ENCODE peak calls at places on chromosomes 5 and 9, in eight cellular contexts. B is fibroblast of lung; X is upper lobe of right lung; N is HepG2; Q is uterus; C is heart right ventricle; J is CD4-positive, CD25-positive, alpha-beta regulatory T cell; D is PC-9. T is an unnamed sample. For H3K4me1, H3K9me3 and H3K36me3, the result is how much of the 10 kb centered on the place peaks cover.

GRCh38 chr5:14234204-14234603 is 91.1 kb downstream of the TRIO start:
- DNase-seq in X (no peak), C (no peak), Q (no peak), B (no peak), N (peak), D (peak), J (no peak), T (no peak)

GRCh38 chr5:108655750-108656450 is 91.8 kb upstream of the FER start:
- DNase-seq in J (no peak), X (no peak), Q (no peak), D (peak), B (peak), C (no peak), N (no peak), T (no peak)

GRCh38 chr5:1184481-1184880 is 16.9 kb upstream of the SLC6A19 start:
- DNase-seq in D (no peak), C (no peak), J (no peak), B (no peak), N (no peak), Q (no peak), X (no peak), T (no peak)

GRCh38 chr5:34826347-34826746 is 12.6 kb upstream of the TTC23L start:
- DNase-seq in Q (no peak), N (no peak), C (no peak), X (no peak), D (no peak), J (no peak), B (no peak), T (no peak)

GRCh38 chr5:129122560-129122959 is 28.0 kb downstream of the ISOC1 start:
- DNase-seq in J (no peak), B (no peak), D (no peak), C (no peak), X (no peak), Q (no peak), N (no peak), T (no peak)

GRCh38 chr9:115590016-115590415 is 472.1 kb upstream of the TNC start:
- DNase-seq in D (peak), N (no peak), B (peak), J (no peak), X (no peak), Q (peak), C (no peak), T (no peak)

GRCh38 chr5:142650881-142651280 is 35.0 kb downstream of the FGF1 start:
- DNase-seq in B (no peak), N (no peak), X (no peak), J (no peak), Q (no peak), D (no peak), C (no peak), T (no peak)

GRCh38 chr9:26264709-26265601 is 586.7 kb upstream of the TUSC1 start:
- DNase-seq in Q (no peak), X (no peak), J (no peak), B (peak), C (no peak), N (no peak), D (peak), T (no peak)

GRCh38 chr9:37944671-37945481 is 40.9 kb upstream of the SLC25A51 start:
- DNase-seq in C (no peak), J (no peak), X (no peak), D (peak), B (no peak), Q (no peak), N (no peak), T (no peak)

GRCh38 chr9:71781391-71781790 is 13.1 kb upstream of the CEMIP2 start:
- DNase-seq in Q (no peak), B (no peak), N (no peak), D (no peak), J (no peak), C (no peak), X (no peak), T (no peak)

GRCh38 chr9:82939451-82939850 is 123.5 kb downstream of the RASEF start:
- DNase-seq in J (no peak), Q (no peak), B (no peak), D (peak), N (no peak), C (no peak), X (no peak), T (no peak)

GRCh38 chr9:89052470-89053097 is 61.3 kb downstream of the S1PR3 start:
- DNase-seq in D (no peak), C (no peak), N (no peak), B (peak), J (no peak), Q (no peak), X (no peak), T (no peak)

GRCh38 chr5:79750611-79751510 is 61.2 kb downstream of the CMYA5 start:
- DNase-seq in D (no peak), C (no peak), N (no peak), J (no peak), X (no peak), Q (no peak), B (no peak), T (peak)

GRCh38 chr5:122532035-122532434 is 220.0 kb downstream of the SNCAIP start:
- DNase-seq in D (no peak), X (no peak), J (no peak), N (no peak), Q (no peak), C (no peak), B (peak), T (no peak)

GRCh38 chr9:26656003-26656940 is 236.3 kb downstream of the CAAP1 start:
- DNase-seq in C (no peak), N (peak), X (no peak), D (no peak), Q (no peak), J (no peak), B (peak), T (peak)

GRCh38 chr9:95429096-95429495 is 87.7 kb downstream of the PTCH1 start:
- DNase-seq in N (no peak), Q (no peak), D (no peak), X (no peak), C (no peak), J (no peak), B (no peak), T (no peak)

GRCh38 chr9:15142903-15143534 is 164.0 kb downstream of the TTC39B start:
- DNase-seq in D (peak), B (peak), J (no peak), C (no peak), N (peak), X (no peak), Q (no peak), T (no peak)

GRCh38 chr5:135566422-135567416 is 12.1 kb downstream of the CXCL14 start:
- DNase-seq in D (no peak), X (no peak), J (no peak), C (no peak), N (no peak), B (no peak), Q (no peak), T (no peak)

GRCh38 chr9:4299006-4299795 is 667 bp downstream of the GLIS3 start:
- DNase-seq in D (peak), B (peak), N (no peak), Q (peak), X (peak), J (no peak), C (peak), T (peak)

GRCh38 chr5:142981886-142982820 is 212.0 kb downstream of the ARHGAP26 start:
- DNase-seq in C (peak), J (no peak), B (peak), N (peak), D (peak), Q (peak), X (peak), T (no peak)

GRCh38 chr5:157596449-157596848 is 20.9 kb upstream of the ADAM19 start:
- DNase-seq in Q (no peak), C (no peak), X (no peak), N (no peak), J (no peak), B (no peak), D (no peak), T (no peak)

GRCh38 chr5:167285591-167285990 is 1005.9 kb upstream of the WWC1 start:
- DNase-seq in Q (no peak), C (no peak), B (peak), N (no peak), J (no peak), X (no peak), D (no peak), T (no peak)

GRCh38 chr5:35745666-35746065 is 111.0 kb upstream of the IL7R start:
- DNase-seq in C (no peak), J (no peak), X (no peak), N (no peak), B (no peak), D (no peak), Q (no peak), T (no peak)

GRCh38 chr9:14277761-14278160 is 36.2 kb downstream of the NFIB start:
- DNase-seq in X (no peak), J (no peak), C (no peak), N (no peak), D (no peak), B (no peak), Q (no peak), T (no peak)

GRCh38 chr5:175701797-175702196 is 43.9 kb downstream of the HRH2 start:
- DNase-seq in X (peak), Q (no peak), J (no peak), B (no peak), C (no peak), D (no peak), N (no peak), T (no peak)

GRCh38 chr9:4262735-4263141 is 37.1 kb downstream of the GLIS3 start:
- DNase-seq in Q (no peak), B (peak), N (peak), C (no peak), X (no peak), D (peak), J (no peak), T (no peak)

GRCh38 chr5:79984363-79984762 is 6.7 kb downstream of the MTX3 start:
- DNase-seq in Q (no peak), X (no peak), B (no peak), J (no peak), C (no peak), D (no peak), N (no peak), T (no peak)

GRCh38 chr9:5549671-5550650 is 39.6 kb downstream of the PDCD1LG2 start:
- DNase-seq in D (peak), X (no peak), B (peak), Q (no peak), N (no peak), J (no peak), C (no peak), T (no peak)

GRCh38 chr5:95777441-95777840 is 45.1 kb downstream of the GLRX start:
- DNase-seq in D (no peak), N (no peak), J (no peak), B (no peak), X (no peak), Q (no peak), C (no peak), T (no peak)

GRCh38 chr9:90420714-90421513 is 221.7 kb downstream of the DIRAS2 start:
- DNase-seq in X (no peak), Q (no peak), B (peak), D (no peak), N (no peak), C (no peak), J (no peak), T (no peak)

GRCh38 chr9:99257723-99258364 is 35.8 kb downstream of the SEC61B start:
- DNase-seq in X (no peak), B (no peak), J (no peak), D (no peak), Q (no peak), N (no peak), C (no peak), T (no peak)

GRCh38 chr5:109155625-109156024 is 254.1 kb downstream of the PJA2 start:
- DNase-seq in B (no peak), J (no peak), Q (no peak), D (no peak), C (no peak), X (no peak), N (no peak), T (no peak)

GRCh38 chr9:133517711-133518110 is 7.0 kb downstream of the MYMK start:
- DNase-seq in B (no peak), J (no peak), D (no peak), X (no peak), C (no peak), Q (no peak), N (no peak), T (no peak)

GRCh38 chr5:77379558-77380061 is 112.5 kb downstream of the WDR41 start:
- DNase-seq in Q (no peak), J (no peak), C (no peak), X (no peak), N (no peak), B (no peak), D (no peak), T (no peak)

GRCh38 chr5:135458921-135459331 is 6.8 kb upstream of the TIFAB start:
- DNase-seq in J (no peak), Q (no peak), N (no peak), C (no peak), X (peak), D (peak), B (peak), T (no peak)

GRCh38 chr5:62281411-62281810 is 24.6 kb upstream of the KIF2A start:
- DNase-seq in J (no peak), X (no peak), B (no peak), C (no peak), D (no peak), N (no peak), Q (no peak), T (no peak)

GRCh38 chr5:61286446-61287132 is 45.5 kb upstream of the ZSWIM6 start:
- DNase-seq in N (no peak), X (no peak), B (peak), J (no peak), C (no peak), D (peak), Q (no peak), T (no peak)

GRCh38 chr5:73448451-73449136 is at the start of gene FOXD1:
- DNase-seq in J (no peak), Q (peak), D (no peak), C (peak), X (peak), N (peak), B (peak), T (peak)

GRCh38 chr9:15293727-15294405 is 13.2 kb downstream of the TTC39B start:
- DNase-seq in N (no peak), C (no peak), J (no peak), B (peak), X (no peak), Q (peak), D (no peak), T (no peak)

GRCh38 chr9:134188421-134189166 is 24.2 kb upstream of the RNU6ATAC start:
- DNase-seq in Q (no peak), X (peak), C (no peak), N (no peak), J (no peak), B (no peak), D (no peak), T (no peak)

GRCh38 chr9:127166651-127167524 is 44.5 kb upstream of the ANGPTL2 start:
- DNase-seq in J (no peak), B (peak), D (peak), X (peak), Q (peak), N (no peak), C (no peak), T (no peak)

GRCh38 chr9:127168756-127169506 is 46.5 kb upstream of the ANGPTL2 start:
- DNase-seq in Q (peak), B (no peak), J (no peak), D (no peak), X (no peak), N (no peak), C (no peak), T (no peak)

GRCh38 chr9:127169507-127169883 is 47.1 kb upstream of the ANGPTL2 start:
- DNase-seq in J (no peak), C (no peak), N (no peak), X (no peak), D (no peak), Q (no peak), B (no peak), T (no peak)

GRCh38 chr9:127166111-127166510 is 43.7 kb upstream of the ANGPTL2 start:
- DNase-seq in D (no peak), N (no peak), X (no peak), B (no peak), Q (no peak), C (no peak), J (no peak), T (no peak)

GRCh38 chr9:127167560-127168326 is 45.3 kb upstream of the ANGPTL2 start:
- DNase-seq in J (no peak), X (no peak), D (no peak), N (no peak), Q (peak), C (no peak), B (no peak), T (no peak)
- H3K4me1 ChIP-seq in J (under half), X (under half), D (under half), N (under half), Q (under half), C (under half), B (under half), T (under half)

DNA sequence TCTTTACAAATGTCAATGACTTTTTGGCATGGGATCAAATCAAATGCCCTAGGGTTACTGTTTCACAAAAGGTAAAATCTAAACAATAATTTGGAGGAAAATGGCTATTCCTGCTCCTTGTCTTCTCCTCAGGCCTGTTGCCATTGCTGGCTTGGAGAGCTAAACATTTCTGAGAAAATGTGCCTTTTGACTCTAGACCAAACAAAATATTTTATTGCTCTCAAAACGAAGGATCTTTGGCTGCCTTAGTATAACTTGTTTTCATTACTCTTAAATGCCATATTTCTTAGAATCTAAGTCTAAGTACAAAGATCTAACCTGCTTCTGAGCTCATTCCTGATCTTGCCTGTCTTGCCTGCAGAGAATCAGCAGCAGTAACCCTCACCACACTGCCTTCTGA is 116.6 kb downstream of the MUSK start:
- DNase-seq in D (no peak), C (no peak), Q (no peak), B (no peak), X (no peak), N (no peak), J (no peak), T (no peak)
- H3K9me3 ChIP-seq in D (under half), C (under half), Q (under half), B (under half), X (under half), N (under half), J (under half), T (under half)

GRCh38 chr9:96771124-96771523 is 6.8 kb downstream of the ZNF510 start:
- DNase-seq in B (no peak), Q (no peak), X (no peak), N (no peak), C (no peak), D (no peak), J (no peak), T (no peak)
- H3K36me3 ChIP-seq in B (under half), Q (under half), X (half or more), N (under half), C (half or more), D (half or more), J (half or more), T (under half)

GRCh38 chr9:708182-708555 is 133.3 kb upstream of the DMRT1 start:
- DNase-seq in X (no peak), N (no peak), B (no peak), J (no peak), D (no peak), C (no peak), Q (no peak), T (no peak)
- H3K4me1 ChIP-seq in X (under half), N (half or more), B (under half), J (under half), D (under half), C (under half), Q (under half), T (under half)

GRCh38 chr5:2669913-2670312 is 81.6 kb downstream of the IRX2 start:
- DNase-seq in N (no peak), X (no peak), C (no peak), J (no peak), B (no peak), D (no peak), Q (no peak), T (no peak)
- H3K9me3 ChIP-seq in N (under half), X (under half), C (under half), J (under half), B (under half), D (under half), Q (under half), T (under half)

GRCh38 chr9:121910491-121911040 is 182.5 kb downstream of the TTLL11 start:
- DNase-seq in X (no peak), D (no peak), B (no peak), C (no peak), Q (no peak), N (no peak), J (no peak), T (no peak)
- H3K36me3 ChIP-seq in X (under half), D (under half), B (under half), C (under half), Q (under half), N (under half), J (under half), T (under half)

GRCh38 chr5:16664368-16664767 is 47.6 kb upstream of the RETREG1 start:
- DNase-seq in X (no peak), Q (no peak), B (no peak), D (no peak), C (no peak), N (no peak), J (no peak), T (no peak)
- H3K4me1 ChIP-seq in X (under half), Q (under half), B (under half), D (under half), C (under half), N (under half), J (under half), T (under half)